ENCODE peak calls at places on chromosomes 12 and 14, in six cellular contexts. One of them, this sample, is unnamed.

GRCh38 chr14:89013098-89013504 is 188.7 kb downstream of the TTC8 start:
- DNase-seq in stimulated activated CD4-positive, alpha-beta T cell treated with anti-CD3 and anti-CD28 coated beads, Interleukin-4, amount 100 ng/mL, for 24 hours: no peak
- DNase-seq in LoVo: peak
- DNase-seq in stimulated activated CD8-positive, alpha-beta memory T cell treated with anti-CD3 and anti-CD28 coated beads, Interleukin-12 subunit alpha, Interleukin-12 subunit beta, amount 100 ng/mL, for 1 hour: no peak
- DNase-seq in NCI-H1092 treated with DMSO at 0.1 percent for 48 hours: peak
- DNase-seq in activated CD8-positive, alpha-beta memory T cell treated with anti-CD3 and anti-CD28 coated beads for 48 hours: no peak
- DNase-seq in this sample: no peak

GRCh38 chr12:49461221-49461620 is 77.6 kb upstream of the KCNH3 start:
- DNase-seq in stimulated activated CD8-positive, alpha-beta memory T cell treated with anti-CD3 and anti-CD28 coated beads, Interleukin-12 subunit alpha, Interleukin-12 subunit beta, amount 100 ng/mL, for 1 hour: no peak
- DNase-seq in activated CD8-positive, alpha-beta memory T cell treated with anti-CD3 and anti-CD28 coated beads for 48 hours: no peak
- DNase-seq in LoVo: no peak
- DNase-seq in stimulated activated CD4-positive, alpha-beta T cell treated with anti-CD3 and anti-CD28 coated beads, Interleukin-4, amount 100 ng/mL, for 24 hours: no peak
- DNase-seq in NCI-H1092 treated with DMSO at 0.1 percent for 48 hours: no peak
- DNase-seq in this sample: no peak

GRCh38 chr14:60233891-60234290 is 15.1 kb upstream of the PPM1A start:
- DNase-seq in stimulated activated CD8-positive, alpha-beta memory T cell treated with anti-CD3 and anti-CD28 coated beads, Interleukin-12 subunit alpha, Interleukin-12 subunit beta, amount 100 ng/mL, for 1 hour: no peak
- DNase-seq in LoVo: no peak
- DNase-seq in stimulated activated CD4-positive, alpha-beta T cell treated with anti-CD3 and anti-CD28 coated beads, Interleukin-4, amount 100 ng/mL, for 24 hours: no peak
- DNase-seq in activated CD8-positive, alpha-beta memory T cell treated with anti-CD3 and anti-CD28 coated beads for 48 hours: no peak
- DNase-seq in NCI-H1092 treated with DMSO at 0.1 percent for 48 hours: no peak
- DNase-seq in this sample: no peak

GRCh38 chr12:28618171-28618570 is 427.9 kb downstream of the CCDC91 start:
- DNase-seq in stimulated activated CD8-positive, alpha-beta memory T cell treated with anti-CD3 and anti-CD28 coated beads, Interleukin-12 subunit alpha, Interleukin-12 subunit beta, amount 100 ng/mL, for 1 hour: no peak
- DNase-seq in LoVo: no peak
- DNase-seq in stimulated activated CD4-positive, alpha-beta T cell treated with anti-CD3 and anti-CD28 coated beads, Interleukin-4, amount 100 ng/mL, for 24 hours: no peak
- DNase-seq in NCI-H1092 treated with DMSO at 0.1 percent for 48 hours: no peak
- DNase-seq in activated CD8-positive, alpha-beta memory T cell treated with anti-CD3 and anti-CD28 coated beads for 48 hours: no peak
- DNase-seq in this sample: no peak

GRCh38 chr12:51471465-51471864 is 46.8 kb downstream of the SLC4A8 start:
- DNase-seq in LoVo: no peak
- DNase-seq in stimulated activated CD8-positive, alpha-beta memory T cell treated with anti-CD3 and anti-CD28 coated beads, Interleukin-12 subunit alpha, Interleukin-12 subunit beta, amount 100 ng/mL, for 1 hour: no peak
- DNase-seq in activated CD8-positive, alpha-beta memory T cell treated with anti-CD3 and anti-CD28 coated beads for 48 hours: no peak
- DNase-seq in stimulated activated CD4-positive, alpha-beta T cell treated with anti-CD3 and anti-CD28 coated beads, Interleukin-4, amount 100 ng/mL, for 24 hours: no peak
- DNase-seq in NCI-H1092 treated with DMSO at 0.1 percent for 48 hours: no peak
- DNase-seq in this sample: no peak

GRCh38 chr12:68154768-68155167 is 4.8 kb downstream of the IFNG start:
- DNase-seq in LoVo: no peak
- DNase-seq in NCI-H1092 treated with DMSO at 0.1 percent for 48 hours: no peak
- DNase-seq in activated CD8-positive, alpha-beta memory T cell treated with anti-CD3 and anti-CD28 coated beads for 48 hours: no peak
- DNase-seq in stimulated activated CD4-positive, alpha-beta T cell treated with anti-CD3 and anti-CD28 coated beads, Interleukin-4, amount 100 ng/mL, for 24 hours: no peak
- DNase-seq in stimulated activated CD8-positive, alpha-beta memory T cell treated with anti-CD3 and anti-CD28 coated beads, Interleukin-12 subunit alpha, Interleukin-12 subunit beta, amount 100 ng/mL, for 1 hour: no peak
- DNase-seq in this sample: no peak

GRCh38 chr12:121223283-121223946 is 13.5 kb downstream of the P2RX4 start:
- DNase-seq in activated CD8-positive, alpha-beta memory T cell treated with anti-CD3 and anti-CD28 coated beads for 48 hours: no peak
- DNase-seq in stimulated activated CD4-positive, alpha-beta T cell treated with anti-CD3 and anti-CD28 coated beads, Interleukin-4, amount 100 ng/mL, for 24 hours: peak
- DNase-seq in stimulated activated CD8-positive, alpha-beta memory T cell treated with anti-CD3 and anti-CD28 coated beads, Interleukin-12 subunit alpha, Interleukin-12 subunit beta, amount 100 ng/mL, for 1 hour: no peak
- DNase-seq in NCI-H1092 treated with DMSO at 0.1 percent for 48 hours: no peak
- DNase-seq in LoVo: no peak
- DNase-seq in this sample: no peak

GRCh38 chr12:48812389-48812788 is 5.9 kb upstream of the CACNB3 start:
- DNase-seq in activated CD8-positive, alpha-beta memory T cell treated with anti-CD3 and anti-CD28 coated beads for 48 hours: no peak
- DNase-seq in LoVo: no peak
- DNase-seq in stimulated activated CD4-positive, alpha-beta T cell treated with anti-CD3 and anti-CD28 coated beads, Interleukin-4, amount 100 ng/mL, for 24 hours: no peak
- DNase-seq in stimulated activated CD8-positive, alpha-beta memory T cell treated with anti-CD3 and anti-CD28 coated beads, Interleukin-12 subunit alpha, Interleukin-12 subunit beta, amount 100 ng/mL, for 1 hour: no peak
- DNase-seq in NCI-H1092 treated with DMSO at 0.1 percent for 48 hours: no peak
- DNase-seq in this sample: no peak

GRCh38 chr12:26345471-26346003 is 150.2 kb downstream of the SSPN start:
- DNase-seq in LoVo: no peak
- DNase-seq in stimulated activated CD4-positive, alpha-beta T cell treated with anti-CD3 and anti-CD28 coated beads, Interleukin-4, amount 100 ng/mL, for 24 hours: no peak
- DNase-seq in activated CD8-positive, alpha-beta memory T cell treated with anti-CD3 and anti-CD28 coated beads for 48 hours: no peak
- DNase-seq in NCI-H1092 treated with DMSO at 0.1 percent for 48 hours: no peak
- DNase-seq in stimulated activated CD8-positive, alpha-beta memory T cell treated with anti-CD3 and anti-CD28 coated beads, Interleukin-12 subunit alpha, Interleukin-12 subunit beta, amount 100 ng/mL, for 1 hour: no peak
- DNase-seq in this sample: no peak

GRCh38 chr12:26187014-26187413 is 8.4 kb upstream of the SSPN start:
- DNase-seq in activated CD8-positive, alpha-beta memory T cell treated with anti-CD3 and anti-CD28 coated beads for 48 hours: no peak
- DNase-seq in stimulated activated CD4-positive, alpha-beta T cell treated with anti-CD3 and anti-CD28 coated beads, Interleukin-4, amount 100 ng/mL, for 24 hours: no peak
- DNase-seq in NCI-H1092 treated with DMSO at 0.1 percent for 48 hours: no peak
- DNase-seq in LoVo: no peak
- DNase-seq in stimulated activated CD8-positive, alpha-beta memory T cell treated with anti-CD3 and anti-CD28 coated beads, Interleukin-12 subunit alpha, Interleukin-12 subunit beta, amount 100 ng/mL, for 1 hour: no peak
- DNase-seq in this sample: no peak

GRCh38 chr14:68782091-68782981 is 10.5 kb downstream of the ZFP36L1 start:
- DNase-seq in NCI-H1092 treated with DMSO at 0.1 percent for 48 hours: no peak
- DNase-seq in activated CD8-positive, alpha-beta memory T cell treated with anti-CD3 and anti-CD28 coated beads for 48 hours: no peak
- DNase-seq in LoVo: no peak
- DNase-seq in stimulated activated CD4-positive, alpha-beta T cell treated with anti-CD3 and anti-CD28 coated beads, Interleukin-4, amount 100 ng/mL, for 24 hours: peak
- DNase-seq in stimulated activated CD8-positive, alpha-beta memory T cell treated with anti-CD3 and anti-CD28 coated beads, Interleukin-12 subunit alpha, Interleukin-12 subunit beta, amount 100 ng/mL, for 1 hour: no peak
- DNase-seq in this sample: no peak

GRCh38 chr14:20799444-20799843 is 3.2 kb downstream of the RNASE1 start:
- DNase-seq in stimulated activated CD4-positive, alpha-beta T cell treated with anti-CD3 and anti-CD28 coated beads, Interleukin-4, amount 100 ng/mL, for 24 hours: no peak
- DNase-seq in activated CD8-positive, alpha-beta memory T cell treated with anti-CD3 and anti-CD28 coated beads for 48 hours: no peak
- DNase-seq in NCI-H1092 treated with DMSO at 0.1 percent for 48 hours: no peak
- DNase-seq in LoVo: no peak
- DNase-seq in stimulated activated CD8-positive, alpha-beta memory T cell treated with anti-CD3 and anti-CD28 coated beads, Interleukin-12 subunit alpha, Interleukin-12 subunit beta, amount 100 ng/mL, for 1 hour: no peak
- DNase-seq in this sample: no peak

GRCh38 chr14:72633551-72633950 is 260.4 kb downstream of the DPF3 start:
- DNase-seq in stimulated activated CD4-positive, alpha-beta T cell treated with anti-CD3 and anti-CD28 coated beads, Interleukin-4, amount 100 ng/mL, for 24 hours: no peak
- DNase-seq in stimulated activated CD8-positive, alpha-beta memory T cell treated with anti-CD3 and anti-CD28 coated beads, Interleukin-12 subunit alpha, Interleukin-12 subunit beta, amount 100 ng/mL, for 1 hour: no peak
- DNase-seq in LoVo: no peak
- DNase-seq in NCI-H1092 treated with DMSO at 0.1 percent for 48 hours: no peak
- DNase-seq in activated CD8-positive, alpha-beta memory T cell treated with anti-CD3 and anti-CD28 coated beads for 48 hours: no peak
- DNase-seq in this sample: no peak

GRCh38 chr12:26128180-26128579 is 3.3 kb upstream of the BHLHE41 start:
- DNase-seq in NCI-H1092 treated with DMSO at 0.1 percent for 48 hours: no peak
- DNase-seq in stimulated activated CD4-positive, alpha-beta T cell treated with anti-CD3 and anti-CD28 coated beads, Interleukin-4, amount 100 ng/mL, for 24 hours: no peak
- DNase-seq in LoVo: no peak
- DNase-seq in activated CD8-positive, alpha-beta memory T cell treated with anti-CD3 and anti-CD28 coated beads for 48 hours: no peak
- DNase-seq in stimulated activated CD8-positive, alpha-beta memory T cell treated with anti-CD3 and anti-CD28 coated beads, Interleukin-12 subunit alpha, Interleukin-12 subunit beta, amount 100 ng/mL, for 1 hour: no peak
- DNase-seq in this sample: no peak

GRCh38 chr12:6612652-6613014 is 5.5 kb upstream of the CHD4 start:
- DNase-seq in activated CD8-positive, alpha-beta memory T cell treated with anti-CD3 and anti-CD28 coated beads for 48 hours: no peak
- DNase-seq in stimulated activated CD4-positive, alpha-beta T cell treated with anti-CD3 and anti-CD28 coated beads, Interleukin-4, amount 100 ng/mL, for 24 hours: no peak
- DNase-seq in NCI-H1092 treated with DMSO at 0.1 percent for 48 hours: no peak
- DNase-seq in LoVo: no peak
- DNase-seq in stimulated activated CD8-positive, alpha-beta memory T cell treated with anti-CD3 and anti-CD28 coated beads, Interleukin-12 subunit alpha, Interleukin-12 subunit beta, amount 100 ng/mL, for 1 hour: no peak
- DNase-seq in this sample: no peak

GRCh38 chr12:108691995-108692808 is 39.1 kb downstream of the CORO1C start:
- DNase-seq in stimulated activated CD4-positive, alpha-beta T cell treated with anti-CD3 and anti-CD28 coated beads, Interleukin-4, amount 100 ng/mL, for 24 hours: no peak
- DNase-seq in stimulated activated CD8-positive, alpha-beta memory T cell treated with anti-CD3 and anti-CD28 coated beads, Interleukin-12 subunit alpha, Interleukin-12 subunit beta, amount 100 ng/mL, for 1 hour: no peak
- DNase-seq in activated CD8-positive, alpha-beta memory T cell treated with anti-CD3 and anti-CD28 coated beads for 48 hours: no peak
- DNase-seq in LoVo: no peak
- DNase-seq in NCI-H1092 treated with DMSO at 0.1 percent for 48 hours: peak
- DNase-seq in this sample: no peak

GRCh38 chr12:101038289-101038871 is 171.7 kb downstream of the SLC5A8 start:
- DNase-seq in NCI-H1092 treated with DMSO at 0.1 percent for 48 hours: no peak
- DNase-seq in stimulated activated CD4-positive, alpha-beta T cell treated with anti-CD3 and anti-CD28 coated beads, Interleukin-4, amount 100 ng/mL, for 24 hours: no peak
- DNase-seq in LoVo: no peak
- DNase-seq in activated CD8-positive, alpha-beta memory T cell treated with anti-CD3 and anti-CD28 coated beads for 48 hours: no peak
- DNase-seq in stimulated activated CD8-positive, alpha-beta memory T cell treated with anti-CD3 and anti-CD28 coated beads, Interleukin-12 subunit alpha, Interleukin-12 subunit beta, amount 100 ng/mL, for 1 hour: no peak
- DNase-seq in this sample: no peak

GRCh38 chr14:60235440-60235839 is 13.6 kb upstream of the PPM1A start:
- DNase-seq in LoVo: no peak
- DNase-seq in NCI-H1092 treated with DMSO at 0.1 percent for 48 hours: no peak
- DNase-seq in stimulated activated CD4-positive, alpha-beta T cell treated with anti-CD3 and anti-CD28 coated beads, Interleukin-4, amount 100 ng/mL, for 24 hours: no peak
- DNase-seq in stimulated activated CD8-positive, alpha-beta memory T cell treated with anti-CD3 and anti-CD28 coated beads, Interleukin-12 subunit alpha, Interleukin-12 subunit beta, amount 100 ng/mL, for 1 hour: no peak
- DNase-seq in activated CD8-positive, alpha-beta memory T cell treated with anti-CD3 and anti-CD28 coated beads for 48 hours: no peak
- DNase-seq in this sample: no peak

GRCh38 chr12:3190101-3190500 is 112.9 kb downstream of the TSPAN9 start:
- DNase-seq in activated CD8-positive, alpha-beta memory T cell treated with anti-CD3 and anti-CD28 coated beads for 48 hours: no peak
- DNase-seq in NCI-H1092 treated with DMSO at 0.1 percent for 48 hours: no peak
- DNase-seq in stimulated activated CD4-positive, alpha-beta T cell treated with anti-CD3 and anti-CD28 coated beads, Interleukin-4, amount 100 ng/mL, for 24 hours: no peak
- DNase-seq in LoVo: no peak
- DNase-seq in stimulated activated CD8-positive, alpha-beta memory T cell treated with anti-CD3 and anti-CD28 coated beads, Interleukin-12 subunit alpha, Interleukin-12 subunit beta, amount 100 ng/mL, for 1 hour: no peak
- DNase-seq in this sample: no peak

GRCh38 chr14:88746042-88746441 is 46.7 kb downstream of the EML5 start:
- DNase-seq in LoVo: no peak
- DNase-seq in activated CD8-positive, alpha-beta memory T cell treated with anti-CD3 and anti-CD28 coated beads for 48 hours: no peak
- DNase-seq in stimulated activated CD4-positive, alpha-beta T cell treated with anti-CD3 and anti-CD28 coated beads, Interleukin-4, amount 100 ng/mL, for 24 hours: no peak
- DNase-seq in NCI-H1092 treated with DMSO at 0.1 percent for 48 hours: no peak
- DNase-seq in stimulated activated CD8-positive, alpha-beta memory T cell treated with anti-CD3 and anti-CD28 coated beads, Interleukin-12 subunit alpha, Interleukin-12 subunit beta, amount 100 ng/mL, for 1 hour: no peak
- DNase-seq in this sample: no peak

GRCh38 chr12:64497484-64497883 is 45.6 kb downstream of the TBK1 start:
- DNase-seq in activated CD8-positive, alpha-beta memory T cell treated with anti-CD3 and anti-CD28 coated beads for 48 hours: no peak
- DNase-seq in stimulated activated CD8-positive, alpha-beta memory T cell treated with anti-CD3 and anti-CD28 coated beads, Interleukin-12 subunit alpha, Interleukin-12 subunit beta, amount 100 ng/mL, for 1 hour: no peak
- DNase-seq in stimulated activated CD4-positive, alpha-beta T cell treated with anti-CD3 and anti-CD28 coated beads, Interleukin-4, amount 100 ng/mL, for 24 hours: no peak
- DNase-seq in LoVo: no peak
- DNase-seq in NCI-H1092 treated with DMSO at 0.1 percent for 48 hours: no peak
- DNase-seq in this sample: no peak

GRCh38 chr12:109553929-109554500 is 19.3 kb downstream of the MMAB start:
- DNase-seq in activated CD8-positive, alpha-beta memory T cell treated with anti-CD3 and anti-CD28 coated beads for 48 hours: no peak
- DNase-seq in stimulated activated CD8-positive, alpha-beta memory T cell treated with anti-CD3 and anti-CD28 coated beads, Interleukin-12 subunit alpha, Interleukin-12 subunit beta, amount 100 ng/mL, for 1 hour: no peak
- DNase-seq in NCI-H1092 treated with DMSO at 0.1 percent for 48 hours: no peak
- DNase-seq in LoVo: no peak
- DNase-seq in stimulated activated CD4-positive, alpha-beta T cell treated with anti-CD3 and anti-CD28 coated beads, Interleukin-4, amount 100 ng/mL, for 24 hours: no peak
- DNase-seq in this sample: no peak

GRCh38 chr14:100824946-100825690 is 800 bp upstream of the MEG3 start:
- DNase-seq in LoVo: no peak
- DNase-seq in stimulated activated CD8-positive, alpha-beta memory T cell treated with anti-CD3 and anti-CD28 coated beads, Interleukin-12 subunit alpha, Interleukin-12 subunit beta, amount 100 ng/mL, for 1 hour: no peak
- DNase-seq in NCI-H1092 treated with DMSO at 0.1 percent for 48 hours: no peak
- DNase-seq in stimulated activated CD4-positive, alpha-beta T cell treated with anti-CD3 and anti-CD28 coated beads, Interleukin-4, amount 100 ng/mL, for 24 hours: no peak
- DNase-seq in activated CD8-positive, alpha-beta memory T cell treated with anti-CD3 and anti-CD28 coated beads for 48 hours: no peak
- DNase-seq in this sample: no peak

GRCh38 chr14:102951799-102952198 is 29.3 kb downstream of the AMN start:
- DNase-seq in LoVo: no peak
- DNase-seq in NCI-H1092 treated with DMSO at 0.1 percent for 48 hours: no peak
- DNase-seq in stimulated activated CD4-positive, alpha-beta T cell treated with anti-CD3 and anti-CD28 coated beads, Interleukin-4, amount 100 ng/mL, for 24 hours: no peak
- DNase-seq in stimulated activated CD8-positive, alpha-beta memory T cell treated with anti-CD3 and anti-CD28 coated beads, Interleukin-12 subunit alpha, Interleukin-12 subunit beta, amount 100 ng/mL, for 1 hour: no peak
- DNase-seq in activated CD8-positive, alpha-beta memory T cell treated with anti-CD3 and anti-CD28 coated beads for 48 hours: no peak
- DNase-seq in this sample: no peak

GRCh38 chr12:12549426-12549825 is 13.2 kb downstream of the DUSP16 start:
- DNase-seq in stimulated activated CD4-positive, alpha-beta T cell treated with anti-CD3 and anti-CD28 coated beads, Interleukin-4, amount 100 ng/mL, for 24 hours: no peak
- DNase-seq in LoVo: no peak
- DNase-seq in NCI-H1092 treated with DMSO at 0.1 percent for 48 hours: no peak
- DNase-seq in stimulated activated CD8-positive, alpha-beta memory T cell treated with anti-CD3 and anti-CD28 coated beads, Interleukin-12 subunit alpha, Interleukin-12 subunit beta, amount 100 ng/mL, for 1 hour: no peak
- DNase-seq in activated CD8-positive, alpha-beta memory T cell treated with anti-CD3 and anti-CD28 coated beads for 48 hours: no peak
- DNase-seq in this sample: no peak

GRCh38 chr12:20089077-20089476 is 279.3 kb upstream of the PDE3A start:
- DNase-seq in stimulated activated CD8-positive, alpha-beta memory T cell treated with anti-CD3 and anti-CD28 coated beads, Interleukin-12 subunit alpha, Interleukin-12 subunit beta, amount 100 ng/mL, for 1 hour: no peak
- DNase-seq in stimulated activated CD4-positive, alpha-beta T cell treated with anti-CD3 and anti-CD28 coated beads, Interleukin-4, amount 100 ng/mL, for 24 hours: no peak
- DNase-seq in activated CD8-positive, alpha-beta memory T cell treated with anti-CD3 and anti-CD28 coated beads for 48 hours: no peak
- DNase-seq in LoVo: no peak
- DNase-seq in NCI-H1092 treated with DMSO at 0.1 percent for 48 hours: no peak
- DNase-seq in this sample: no peak

GRCh38 chr12:49868952-49869815 is 26.3 kb upstream of the BCDIN3D start:
- DNase-seq in stimulated activated CD8-positive, alpha-beta memory T cell treated with anti-CD3 and anti-CD28 coated beads, Interleukin-12 subunit alpha, Interleukin-12 subunit beta, amount 100 ng/mL, for 1 hour: no peak
- DNase-seq in activated CD8-positive, alpha-beta memory T cell treated with anti-CD3 and anti-CD28 coated beads for 48 hours: no peak
- DNase-seq in stimulated activated CD4-positive, alpha-beta T cell treated with anti-CD3 and anti-CD28 coated beads, Interleukin-4, amount 100 ng/mL, for 24 hours: no peak
- DNase-seq in NCI-H1092 treated with DMSO at 0.1 percent for 48 hours: peak
- DNase-seq in LoVo: peak
- DNase-seq in this sample: peak

GRCh38 chr14:68712703-68713370 is 80.0 kb downstream of the ZFP36L1 start:
- DNase-seq in activated CD8-positive, alpha-beta memory T cell treated with anti-CD3 and anti-CD28 coated beads for 48 hours: no peak
- DNase-seq in LoVo: no peak
- DNase-seq in stimulated activated CD8-positive, alpha-beta memory T cell treated with anti-CD3 and anti-CD28 coated beads, Interleukin-12 subunit alpha, Interleukin-12 subunit beta, amount 100 ng/mL, for 1 hour: no peak
- DNase-seq in stimulated activated CD4-positive, alpha-beta T cell treated with anti-CD3 and anti-CD28 coated beads, Interleukin-4, amount 100 ng/mL, for 24 hours: no peak
- DNase-seq in NCI-H1092 treated with DMSO at 0.1 percent for 48 hours: no peak
- DNase-seq in this sample: no peak

GRCh38 chr12:109820921-109821381 is 12.2 kb downstream of the TRPV4 start:
- DNase-seq in stimulated activated CD8-positive, alpha-beta memory T cell treated with anti-CD3 and anti-CD28 coated beads, Interleukin-12 subunit alpha, Interleukin-12 subunit beta, amount 100 ng/mL, for 1 hour: no peak
- DNase-seq in LoVo: peak
- DNase-seq in NCI-H1092 treated with DMSO at 0.1 percent for 48 hours: no peak
- DNase-seq in activated CD8-positive, alpha-beta memory T cell treated with anti-CD3 and anti-CD28 coated beads for 48 hours: no peak
- DNase-seq in stimulated activated CD4-positive, alpha-beta T cell treated with anti-CD3 and anti-CD28 coated beads, Interleukin-4, amount 100 ng/mL, for 24 hours: no peak
- DNase-seq in this sample: no peak

GRCh38 chr12:57219993-57220728 is 3.6 kb downstream of the NXPH4 start:
- DNase-seq in stimulated activated CD8-positive, alpha-beta memory T cell treated with anti-CD3 and anti-CD28 coated beads, Interleukin-12 subunit alpha, Interleukin-12 subunit beta, amount 100 ng/mL, for 1 hour: no peak
- DNase-seq in activated CD8-positive, alpha-beta memory T cell treated with anti-CD3 and anti-CD28 coated beads for 48 hours: no peak
- DNase-seq in LoVo: no peak
- DNase-seq in NCI-H1092 treated with DMSO at 0.1 percent for 48 hours: no peak
- DNase-seq in stimulated activated CD4-positive, alpha-beta T cell treated with anti-CD3 and anti-CD28 coated beads, Interleukin-4, amount 100 ng/mL, for 24 hours: no peak
- DNase-seq in this sample: peak

GRCh38 chr12:113786107-113786506 is 180.0 kb downstream of the RBM19 start:
- DNase-seq in NCI-H1092 treated with DMSO at 0.1 percent for 48 hours: no peak
- DNase-seq in activated CD8-positive, alpha-beta memory T cell treated with anti-CD3 and anti-CD28 coated beads for 48 hours: no peak
- DNase-seq in stimulated activated CD8-positive, alpha-beta memory T cell treated with anti-CD3 and anti-CD28 coated beads, Interleukin-12 subunit alpha, Interleukin-12 subunit beta, amount 100 ng/mL, for 1 hour: no peak
- DNase-seq in LoVo: no peak
- DNase-seq in stimulated activated CD4-positive, alpha-beta T cell treated with anti-CD3 and anti-CD28 coated beads, Interleukin-4, amount 100 ng/mL, for 24 hours: no peak
- DNase-seq in this sample: no peak

GRCh38 chr12:62862259-62862881 is 72.6 kb downstream of the PPM1H start:
- DNase-seq in LoVo: peak
- DNase-seq in activated CD8-positive, alpha-beta memory T cell treated with anti-CD3 and anti-CD28 coated beads for 48 hours: no peak
- DNase-seq in stimulated activated CD8-positive, alpha-beta memory T cell treated with anti-CD3 and anti-CD28 coated beads, Interleukin-12 subunit alpha, Interleukin-12 subunit beta, amount 100 ng/mL, for 1 hour: no peak
- DNase-seq in stimulated activated CD4-positive, alpha-beta T cell treated with anti-CD3 and anti-CD28 coated beads, Interleukin-4, amount 100 ng/mL, for 24 hours: no peak
- DNase-seq in NCI-H1092 treated with DMSO at 0.1 percent for 48 hours: no peak
- DNase-seq in this sample: no peak

GRCh38 chr12:3438401-3438800 is 52.6 kb upstream of the PRMT8 start:
- DNase-seq in activated CD8-positive, alpha-beta memory T cell treated with anti-CD3 and anti-CD28 coated beads for 48 hours: no peak
- DNase-seq in stimulated activated CD4-positive, alpha-beta T cell treated with anti-CD3 and anti-CD28 coated beads, Interleukin-4, amount 100 ng/mL, for 24 hours: no peak
- DNase-seq in NCI-H1092 treated with DMSO at 0.1 percent for 48 hours: no peak
- DNase-seq in LoVo: no peak
- DNase-seq in stimulated activated CD8-positive, alpha-beta memory T cell treated with anti-CD3 and anti-CD28 coated beads, Interleukin-12 subunit alpha, Interleukin-12 subunit beta, amount 100 ng/mL, for 1 hour: no peak
- DNase-seq in this sample: no peak

This sample was measured in H1.